ENCODE peak calls at places on chromosomes 1 and 21, in ten cellular contexts. M is GM12891; Z is iris pigment epithelial cell; J is astrocyte; R is NCI-H2029 treated with DMSO at 0.1 percent for 48 hours; I is OCI-M1; P is stimulated activated naive CD8-positive, alpha-beta T cell treated with anti-CD3 and anti-CD28 coated beads, Interleukin-15, amount 100 ng/mL, for 72 hours; V is nephron progenitor cell; E is activated gamma-delta T cell; O is naive thymus-derived CD8-positive, alpha-beta T cell. U is an unnamed sample.

GRCh38 chr1:115089443-115090340 is at the start of gene TSPAN2:
- DNase-seq in R (no peak), Z (peak), V (peak), J (peak), E (peak), O (peak), I (no peak), P (peak), M (peak), U (peak)

GRCh38 chr21:19507682-19508260 is 1104.2 kb upstream of the TMPRSS15 start:
- DNase-seq in E (no peak), Z (no peak), O (no peak), R (no peak), V (no peak), P (no peak), I (peak), J (no peak), M (no peak), U (no peak)

GRCh38 chr1:15288173-15288926 is 41.3 kb downstream of the FHAD1 start:
- DNase-seq in R (no peak), E (no peak), M (no peak), Z (no peak), O (no peak), V (no peak), J (no peak), P (no peak), I (no peak), U (no peak)

GRCh38 chr1:196650403-196650802 is 1.4 kb upstream of the CFH start:
- DNase-seq in P (no peak), M (no peak), Z (no peak), O (no peak), V (no peak), R (no peak), J (no peak), I (no peak), E (no peak), U (no peak)

GRCh38 chr1:202007279-202007678 is 3.1 kb upstream of the ELF3 start:
- DNase-seq in V (no peak), R (no peak), Z (no peak), J (no peak), O (no peak), P (no peak), E (no peak), M (no peak), I (no peak), U (no peak)

GRCh38 chr1:12454406-12455391 is 163.3 kb downstream of the DHRS3 start:
- DNase-seq in O (no peak), J (peak), I (peak), E (no peak), P (no peak), Z (peak), R (peak), V (no peak), M (no peak), U (peak)

GRCh38 chr1:156591432-156592157 is at the start of gene NAXE:
- DNase-seq in O (peak), V (peak), J (peak), P (peak), E (peak), R (peak), M (peak), Z (peak), I (peak), U (peak)

GRCh38 chr1:245084551-245084950 is 70.2 kb upstream of the KIF26B start:
- DNase-seq in P (no peak), I (no peak), J (peak), V (no peak), O (no peak), E (no peak), R (no peak), Z (peak), M (no peak), U (peak)

GRCh38 chr1:197180252-197180878 is 33.9 kb upstream of the ASPM start:
- DNase-seq in J (peak), O (no peak), V (no peak), P (no peak), M (no peak), Z (peak), E (no peak), I (peak), R (peak), U (peak)

GRCh38 chr1:111833334-111833733 is 77.6 kb downstream of the DDX20 start:
- DNase-seq in Z (peak), J (peak), M (no peak), P (no peak), I (peak), E (no peak), V (peak), O (no peak), R (no peak), U (peak)

U was measured in fibroblast of lung.